ENCODE peak calls at places on chromosomes 16 and 17, in six cellular contexts. W, D, G, Z, H and I are unnamed samples.
A peak's percentile ranks its signal among the peaks of the same experiment; 100 is the strongest.

GRCh38 chr16:57039148-57039812 is 49.9 kb downstream of the NLRC5 start:
- DNase-seq in W (no peak), D (no peak), G (no peak), Z (no peak), H (peak; percentile 84), I (peak; percentile 33)

GRCh38 chr17:32111141-32111771 is 31.0 kb upstream of the RHOT1 start:
- DNase-seq in W (peak; percentile 60), D (peak; percentile 83), G (no peak), Z (peak; percentile 45), H (peak; percentile 40), I (no peak)

GRCh38 chr16:53084736-53085538 is 30.1 kb downstream of the CHD9 start:
- DNase-seq in W (no peak), D (no peak), G (no peak), Z (no peak), H (no peak), I (no peak)

GRCh38 chr17:72931163-72931562 is 161.3 kb downstream of the SLC39A11 start:
- DNase-seq in W (no peak), D (peak; percentile 66), G (no peak), Z (no peak), H (no peak), I (no peak)

GRCh38 chr16:85798901-85799496 is 345 bp downstream of the EMC8 start:
- DNase-seq in W (no peak), D (peak; percentile 48), G (no peak), Z (no peak), H (peak; percentile 16), I (no peak)

GRCh38 chr17:3765981-3766380 is 35.0 kb downstream of the ITGAE start:
- DNase-seq in W (no peak), D (no peak), G (no peak), Z (no peak), H (no peak), I (no peak)

GRCh38 chr17:71511266-71511995 is 609.4 kb upstream of the SOX9 start:
- DNase-seq in W (no peak), D (no peak), G (no peak), Z (no peak), H (no peak), I (no peak)

GRCh38 chr16:56792960-56793359 is 63.0 kb downstream of the NUP93 start:
- DNase-seq in W (no peak), D (no peak), G (no peak), Z (no peak), H (no peak), I (no peak)

GRCh38 chr16:89320717-89321501 is 103.4 kb downstream of the ZNF778 start:
- DNase-seq in W (peak; percentile 67), D (peak; percentile 74), G (no peak), Z (peak; percentile 64), H (peak; percentile 69), I (no peak)

GRCh38 chr16:69554495-69554894 is 11.3 kb upstream of the NFAT5 start:
- DNase-seq in W (no peak), D (no peak), G (no peak), Z (no peak), H (no peak), I (no peak)

GRCh38 chr17:55161935-55162555 is 102.7 kb upstream of the HLF start:
- DNase-seq in W (no peak), D (no peak), G (no peak), Z (no peak), H (peak; percentile 94), I (peak; percentile 78)

GRCh38 chr17:79325707-79326106 is 251.1 kb downstream of the ENGASE start:
- DNase-seq in W (peak; percentile 82), D (peak; percentile 69), G (no peak), Z (no peak), H (no peak), I (no peak)

GRCh38 chr16:27473101-27473900 is 71.3 kb downstream of the IL21R start:
- DNase-seq in W (no peak), D (no peak), G (no peak), Z (no peak), H (no peak), I (no peak)
- H3K36me3 ChIP-seq in W (no peaks in the 10 kb centered on the region), D (peaks cover 24% of the 10 kb centered on the region), G (peaks cover 20% of the 10 kb centered on the region), Z (peaks cover 99% of the 10 kb centered on the region), H (peaks cover 42% of the 10 kb centered on the region), I (peaks cover 36% of the 10 kb centered on the region)

DNA sequence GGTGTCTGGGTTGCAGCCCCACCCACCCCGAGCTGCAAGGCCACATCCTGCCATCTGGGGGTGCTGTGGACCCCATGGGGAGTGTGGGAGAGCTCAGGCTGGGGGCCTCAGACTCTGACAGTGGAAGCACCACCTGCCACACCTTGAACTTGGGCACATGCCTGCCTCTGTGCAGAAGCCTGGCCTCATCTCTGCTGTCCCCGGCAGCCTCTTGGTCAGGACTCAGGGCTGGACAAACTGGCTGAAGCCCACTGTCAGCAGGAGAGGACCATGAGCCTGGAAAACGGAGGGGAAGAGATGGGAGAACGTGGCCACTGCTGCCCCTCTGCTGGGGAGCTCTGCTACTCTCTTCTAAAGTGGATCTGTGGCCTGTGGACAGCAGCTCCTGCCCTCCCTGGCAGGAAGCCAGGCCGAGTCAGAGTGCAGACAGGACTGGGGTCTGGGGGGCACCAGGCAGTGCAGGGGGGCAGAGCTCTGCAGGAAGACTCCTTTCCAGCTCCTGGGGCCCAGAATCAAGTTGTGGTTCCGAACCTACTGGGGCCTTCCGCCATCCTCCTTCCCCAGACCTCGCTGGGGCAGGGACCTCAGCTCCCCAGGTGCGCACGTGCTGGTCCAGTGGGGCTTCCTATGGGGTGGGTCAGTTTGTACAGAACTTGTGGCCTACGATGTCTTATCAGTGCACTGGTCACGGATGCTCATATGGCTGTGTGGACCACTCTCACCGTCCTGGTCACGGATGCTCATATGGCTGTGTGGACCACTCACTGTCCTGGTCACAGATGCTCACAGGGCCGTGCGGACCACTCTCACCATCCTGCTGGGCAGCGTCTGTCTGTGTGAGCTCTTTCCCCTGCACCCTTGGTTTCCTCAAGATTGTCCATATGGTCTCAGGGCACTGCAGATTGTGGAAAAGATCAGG is 207.7 kb downstream of the LAT start:
- DNase-seq in W (no peak), D (no peak), G (no peak), Z (no peak), H (no peak), I (no peak)
- TF ChIP-seq CTCF in W (no peak), D (no peak), G (no peak), Z (no peak), H (no peak), I (peak; percentile 16)

DNA sequence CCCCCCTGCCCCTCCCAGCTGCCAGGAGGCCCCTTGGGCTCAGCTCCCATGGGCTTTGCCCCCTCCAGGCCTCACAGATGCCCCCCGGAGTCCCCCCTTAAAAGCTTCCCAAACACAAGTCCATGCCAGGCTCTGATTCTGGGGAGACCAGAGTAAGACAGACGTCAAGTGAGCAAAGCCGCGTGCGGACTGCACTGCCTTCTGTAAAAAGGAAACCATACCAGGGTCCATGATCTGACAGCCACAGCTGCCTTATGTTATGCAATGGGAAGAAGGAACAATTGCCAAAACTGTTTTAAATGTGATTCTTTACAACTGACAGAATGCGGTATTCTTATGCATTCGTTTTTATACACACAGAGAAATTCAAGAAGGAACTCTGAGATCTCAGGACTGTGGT is 17.9 kb upstream of the HEXD start:
- DNase-seq in W (no peak), D (no peak), G (no peak), Z (no peak), H (no peak), I (no peak)
- H3K4me3 ChIP-seq in W (no peak overlapping the region), D (no peak overlapping the region), G (no peak overlapping the region), Z (no peak overlapping the region), H (no peak overlapping the region), I (no peak overlapping the region)

DNA sequence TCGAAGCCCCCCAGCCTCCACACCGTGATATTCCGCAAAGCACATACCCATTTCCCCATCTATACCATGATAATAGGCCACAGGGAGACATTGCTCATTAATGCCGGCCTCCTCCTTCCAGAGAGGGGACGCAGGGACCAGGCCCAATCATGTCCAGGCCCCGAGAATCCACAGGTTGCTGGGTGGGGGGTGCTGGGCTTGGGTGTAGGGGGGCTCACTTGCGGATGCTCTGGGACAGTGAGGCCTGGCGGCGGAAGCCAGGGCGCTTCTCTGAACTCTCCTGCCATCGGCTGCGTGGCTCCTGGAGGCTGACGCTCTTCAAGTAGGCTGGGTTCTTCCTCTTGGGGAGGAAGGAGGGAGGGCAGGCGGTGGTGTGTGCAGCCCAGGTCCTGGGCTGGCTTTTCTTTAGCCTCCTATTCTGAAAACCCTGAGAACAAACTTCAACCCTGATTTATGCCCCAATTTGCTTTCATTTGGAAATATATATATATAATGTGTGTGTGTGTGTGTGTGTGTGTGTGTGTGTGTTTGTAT is 12.2 kb downstream of the AANAT start:
- DNase-seq in W (no peak), D (no peak), G (no peak), Z (no peak), H (no peak), I (no peak)
- H3K36me3 ChIP-seq in W (no peaks in the 10 kb centered on the region), D (no peaks in the 10 kb centered on the region), G (no peaks in the 10 kb centered on the region), Z (peaks cover 24% of the 10 kb centered on the region), H (no peaks in the 10 kb centered on the region), I (peaks cover 2% of the 10 kb centered on the region)

GRCh38 chr16:30980959-30981358 is 4.0 kb upstream of the HSD3B7 start:
- DNase-seq in W (no peak), D (no peak), G (no peak), Z (no peak), H (no peak), I (no peak)

GRCh38 chr16:30977502-30977901 is 7.5 kb upstream of the HSD3B7 start:
- DNase-seq in W (peak; percentile 50), D (peak; percentile 84), G (no peak), Z (no peak), H (no peak), I (no peak)

GRCh38 chr16:30980434-30980833 is 4.6 kb upstream of the HSD3B7 start:
- DNase-seq in W (no peak), D (no peak), G (no peak), Z (no peak), H (no peak), I (no peak)

GRCh38 chr16:30979170-30980067 is 5.6 kb upstream of the HSD3B7 start:
- DNase-seq in W (no peak), D (peak; percentile 30), G (no peak), Z (no peak), H (no peak), I (no peak)

GRCh38 chr16:30980068-30980371 is 5.0 kb upstream of the HSD3B7 start:
- DNase-seq in W (no peak), D (no peak), G (no peak), Z (no peak), H (no peak), I (no peak)
- TF ChIP-seq CTCF in W (no peak), D (no peak), G (no peak), Z (no peak), H (no peak), I (no peak)

GRCh38 chr17:77322284-77322533 is 181.4 kb downstream of the SEC14L1 start:
- DNase-seq in W (no peak), D (no peak), G (no peak), Z (no peak), H (no peak), I (no peak)
- H3K4me3 ChIP-seq in W (no peak overlapping the region), D (no peak overlapping the region), G (peak overlapping the region; percentile 70), Z (peak overlapping the region; percentile 66), H (peak overlapping the region; percentile 53), I (peak overlapping the region; percentile 38)